ENCODE peak calls at places on chromosomes 16 and 17, in four cellular contexts. P is K562, B is HepG2, W is HCT116. O is an unnamed sample.
A peak's percentile ranks its signal among the peaks of the same experiment; 100 is the strongest.

GRCh38 chr16:2243031-2243528 is 6.8 kb downstream of the DNASE1L2 start:
- DNase-seq in P (no peak), B (no peak), W (no peak), O (no peak)

GRCh38 chr16:22075043-22075757 is 17.1 kb upstream of the VWA3A start:
- DNase-seq in W (no peak), B (no peak), P (no peak), O (no peak)

GRCh38 chr17:34173221-34173620 is 81.9 kb upstream of the CCL2 start:
- DNase-seq in W (no peak), P (no peak), B (no peak), O (no peak)

GRCh38 chr16:79757968-79758367 is 157.4 kb upstream of the MAF start:
- DNase-seq in B (no peak), W (no peak), P (no peak), O (no peak)

GRCh38 chr16:81723098-81723723 is 55.9 kb upstream of the PLCG2 start:
- DNase-seq in B (peak; percentile 86), W (peak; percentile 92), P (peak; percentile 63), O (peak; percentile 46)

GRCh38 chr17:17181666-17182600 is 24.2 kb downstream of the PLD6 start:
- DNase-seq in B (no peak), W (no peak), P (no peak), O (no peak)

GRCh38 chr17:21167303-21167702 is 40.5 kb downstream of the DHRS7B start:
- DNase-seq in B (no peak), W (no peak), P (no peak), O (no peak)

GRCh38 chr16:62041401-62041800 is 5.2 kb upstream of the CDH8 start:
- DNase-seq in P (no peak), B (peak; percentile 40), W (no peak), O (no peak)

GRCh38 chr16:85110105-85110504 is 2.2 kb downstream of the CIBAR2 start:
- DNase-seq in P (no peak), B (no peak), W (no peak), O (no peak)

DNA sequence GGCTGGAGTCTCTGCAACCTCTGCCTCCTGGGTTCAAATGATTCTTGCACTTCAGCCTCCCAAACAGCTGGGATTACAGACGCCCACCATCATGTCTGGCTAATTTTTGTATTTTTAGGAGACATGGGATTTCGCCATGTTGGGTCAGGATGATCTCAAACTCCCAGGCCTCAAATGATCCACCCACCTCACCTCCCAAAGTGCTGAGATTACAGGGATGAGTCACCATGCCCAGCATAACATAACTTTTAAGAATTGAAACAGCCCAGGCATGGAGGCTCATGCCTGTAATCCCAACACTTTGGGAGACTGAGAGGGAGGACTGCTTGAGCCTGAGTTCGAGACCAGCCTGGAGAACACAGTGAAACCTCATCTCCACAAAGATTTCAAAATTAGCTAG is 2.5 kb downstream of the RSL1D1 start:
- DNase-seq in B (no peak), W (no peak), P (no peak), O (no peak)
- TF ChIP-seq TCF7L2 in B (no peak), W (no peak), P (no peak), O (no peak)

DNA sequence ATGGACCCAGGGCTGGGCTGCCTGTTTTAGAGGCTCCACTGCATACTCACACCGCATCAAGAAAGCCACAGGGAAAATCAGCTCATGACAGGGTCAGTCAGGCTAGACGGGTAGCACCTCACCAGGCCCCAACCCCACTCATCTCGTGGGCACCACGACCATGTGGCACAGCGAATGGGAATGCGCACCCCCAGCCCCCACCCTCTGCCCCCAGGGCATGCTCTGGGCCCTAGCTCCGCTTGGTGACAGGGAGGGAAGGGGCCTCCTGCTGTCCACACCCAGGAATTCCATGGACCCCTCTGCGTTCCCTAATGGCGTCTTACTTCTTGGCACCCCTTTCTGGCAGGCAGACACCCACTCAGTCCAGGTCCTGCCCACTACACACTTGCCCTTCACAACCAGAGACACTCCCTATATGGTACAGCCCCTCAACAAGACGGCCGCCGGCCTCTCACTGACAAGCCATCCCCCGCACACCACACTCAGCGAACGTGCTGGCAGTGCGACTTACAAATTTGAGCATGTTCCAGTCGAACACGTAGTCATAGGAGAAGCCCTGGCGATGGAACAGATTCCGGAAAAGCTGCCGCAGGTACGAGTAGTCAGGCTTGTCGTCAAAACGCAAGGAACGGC is 22.1 kb downstream of the SLC16A3 start:
- DNase-seq in W (no peak), B (no peak), P (no peak), O (no peak)
- TF ChIP-seq POLR2AphosphoS5 in W (no peak), B (no peak), P (no peak), O (no peak)

GRCh38 chr16:71339481-71340171 is 18.9 kb upstream of the CALB2 start:
- DNase-seq in B (no peak), P (no peak), W (no peak), O (no peak)

GRCh38 chr16:71338632-71339031 is 19.9 kb upstream of the CALB2 start:
- DNase-seq in P (no peak), B (no peak), W (no peak), O (no peak)

GRCh38 chr16:71337631-71338030 is 20.9 kb upstream of the CALB2 start:
- DNase-seq in P (no peak), B (no peak), W (no peak), O (no peak)

GRCh38 chr16:71340406-71340805 is 18.1 kb upstream of the CALB2 start:
- DNase-seq in P (no peak), B (no peak), W (no peak), O (no peak)

DNA sequence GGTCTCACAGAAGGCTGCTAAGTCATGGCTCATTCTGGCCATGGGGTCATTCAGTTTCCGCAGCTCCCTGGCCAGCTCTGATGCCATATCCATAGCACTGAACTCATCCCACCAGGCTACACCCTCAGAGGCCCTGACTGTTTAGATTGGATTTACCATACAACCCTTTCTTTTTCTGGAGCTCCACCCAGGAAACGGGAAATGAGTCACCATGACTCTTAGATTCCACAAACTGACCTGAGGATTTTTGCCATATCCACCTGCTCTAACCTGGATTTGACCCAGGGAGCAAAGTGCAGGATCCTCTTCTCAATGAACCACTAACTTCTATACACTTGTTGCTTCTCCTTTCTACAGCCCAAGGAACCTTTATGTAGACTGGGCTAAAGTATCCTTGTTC is 20.3 kb upstream of the CALB2 start:
- DNase-seq in W (peak; percentile 80), P (no peak), B (peak; percentile 78), O (peak; percentile 48)
- TF ChIP-seq TCF7L2 in W (peak; percentile 10), P (no peak), B (no peak), O (no peak)

GRCh38 chr16:70433456-70434103 is 5.3 kb downstream of the ST3GAL2 start:
- DNase-seq in P (no peak), B (no peak), W (no peak), O (no peak)
- TF ChIP-seq POLR2AphosphoS5 in P (no peak), B (no peak), W (no peak), O (no peak)

GRCh38 chr17:69175812-69176517 is 34.3 kb upstream of the ABCA6 start:
- DNase-seq in B (peak; percentile 77), P (no peak), W (peak; percentile 77), O (no peak)
- TF ChIP-seq TCF7L2 in B (no peak), P (no peak), W (no peak), O (no peak)

GRCh38 chr16:69217433-69217832 is 30.5 kb downstream of the SNTB2 start:
- DNase-seq in P (no peak), B (peak; percentile 42), W (no peak), O (peak; percentile 15)
- TF ChIP-seq POLR2AphosphoS5 in P (no peak), B (no peak), W (no peak), O (no peak)

DNA sequence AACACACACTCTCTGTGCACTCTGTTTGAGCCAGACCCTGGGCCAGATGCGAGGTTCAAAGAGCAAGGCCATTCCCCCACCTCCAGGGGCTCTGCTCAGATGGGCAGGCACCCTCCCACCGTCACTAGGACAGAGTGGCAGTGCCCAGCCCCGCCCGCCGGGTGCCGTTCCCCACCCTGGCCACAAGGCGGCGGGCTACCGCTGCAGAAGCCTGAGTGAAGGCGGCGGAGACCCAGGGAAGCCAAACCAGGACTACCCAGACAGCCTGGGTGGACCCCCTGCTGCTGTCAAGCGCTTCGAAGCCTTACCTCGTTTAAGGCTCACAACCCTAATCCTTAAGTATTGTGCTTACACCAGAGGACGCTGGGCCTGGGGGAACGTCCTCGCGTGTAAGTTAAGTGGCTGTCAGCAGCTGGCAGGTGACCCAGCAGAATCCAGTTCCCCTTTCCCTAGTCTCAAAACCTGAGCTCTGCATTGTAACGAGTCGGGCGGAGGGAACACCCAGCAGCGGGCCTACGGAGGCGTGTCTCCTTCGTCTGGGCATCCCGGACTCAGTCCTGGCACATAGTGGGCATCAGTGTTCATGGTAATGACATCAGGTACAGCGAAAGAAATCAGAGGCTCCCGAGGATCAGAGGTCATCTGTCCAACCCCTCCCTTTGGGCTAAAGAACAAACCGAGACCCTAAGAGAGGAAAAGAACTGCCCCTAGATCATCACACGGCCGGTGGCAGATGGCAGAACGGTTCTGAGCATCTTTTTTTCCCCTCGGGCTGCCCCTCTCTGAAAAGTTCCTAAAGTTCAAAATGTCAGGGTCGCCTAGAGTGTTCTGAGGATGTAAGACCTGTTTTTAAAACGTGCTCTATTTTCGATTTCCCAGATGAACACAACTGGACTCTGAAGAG is 4.4 kb downstream of the ARHGAP27 start:
- DNase-seq in W (peak; percentile 57), P (peak; percentile 80), B (peak; percentile 67), O (no peak)
- TF ChIP-seq TCF7L2 in W (peak; percentile 12), P (no peak), B (no peak), O (no peak)

DNA sequence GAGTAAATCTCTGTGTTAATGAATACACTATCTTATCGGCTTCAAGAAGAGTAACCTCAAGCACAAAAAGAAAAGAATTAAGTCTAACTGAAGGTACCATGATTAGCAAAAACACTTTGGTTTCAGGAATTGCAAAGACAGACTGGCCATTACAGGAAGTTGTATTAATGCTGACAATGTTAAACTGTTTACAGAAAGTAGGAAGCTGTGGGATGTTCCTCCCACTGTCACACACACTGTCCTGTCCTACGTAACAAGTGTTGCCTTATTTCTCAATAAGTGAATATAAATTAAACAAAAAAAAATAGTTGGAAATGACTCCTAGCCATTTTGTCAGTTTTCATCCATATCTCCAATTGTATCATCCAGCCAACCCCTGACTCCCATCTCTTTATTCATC is 8.6 kb downstream of the GNA13 start:
- DNase-seq in B (no peak), W (no peak), P (no peak), O (no peak)
- TF ChIP-seq POLR2AphosphoS5 in B (no peak), W (no peak), P (no peak), O (no peak)

DNA sequence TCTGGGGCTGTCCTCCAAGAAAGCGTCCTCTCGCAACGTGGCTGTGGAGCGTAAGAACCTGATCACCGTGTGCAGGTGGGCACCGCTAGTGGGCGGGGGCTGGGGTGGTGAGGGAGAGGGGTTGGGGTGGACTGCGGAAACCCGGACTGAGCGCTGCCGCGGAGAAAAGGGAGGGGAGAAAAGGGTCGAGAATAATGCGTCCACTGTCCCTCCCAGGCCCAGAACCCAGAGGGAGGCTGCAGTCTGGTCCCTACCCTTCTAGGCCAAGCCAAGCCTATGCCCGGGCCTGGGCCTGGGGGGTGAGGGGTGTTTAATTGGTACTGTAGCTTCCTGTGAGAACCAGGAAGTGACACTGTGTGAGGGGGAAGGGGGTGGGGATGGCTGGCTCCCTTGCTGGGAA is 464 bp downstream of the RUNDC3A start:
- DNase-seq in P (no peak), B (no peak), W (no peak), O (no peak)
- TF ChIP-seq TCF7L2 in P (no peak), B (no peak), W (no peak), O (no peak)